ENCODE peak calls at places on chromosome 6, in seven cellular contexts. One of them, this sample, is unnamed.
A peak's percentile ranks its signal among the peaks of the same experiment; 100 is the strongest.

GRCh38 chr6:75381878-75382633 is 97.5 kb upstream of the TMEM30A start:
- DNase-seq in heart right ventricle: no peak
- DNase-seq in GM13977: no peak
- DNase-seq in stimulated activated CD8-positive, alpha-beta memory T cell treated with anti-CD3 and anti-CD28 coated beads, Interleukin-12 subunit alpha, Interleukin-12 subunit beta, amount 100 ng/mL, for 4 hours: no peak
- DNase-seq in substantia nigra: no peak
- DNase-seq in IMR-90: no peak
- DNase-seq in fibroblast of villous mesenchyme: no peak
- DNase-seq in this sample: no peak

GRCh38 chr6:12111271-12111670 is 99.2 kb downstream of the HIVEP1 start:
- DNase-seq in fibroblast of villous mesenchyme: no peak
- DNase-seq in IMR-90: peak; percentile 8
- DNase-seq in GM13977: no peak
- DNase-seq in heart right ventricle: no peak
- DNase-seq in substantia nigra: no peak
- DNase-seq in stimulated activated CD8-positive, alpha-beta memory T cell treated with anti-CD3 and anti-CD28 coated beads, Interleukin-12 subunit alpha, Interleukin-12 subunit beta, amount 100 ng/mL, for 4 hours: no peak
- DNase-seq in this sample: no peak

GRCh38 chr6:46302816-46303215 is 132.0 kb upstream of the ENPP5 start:
- DNase-seq in IMR-90: no peak
- DNase-seq in fibroblast of villous mesenchyme: no peak
- DNase-seq in substantia nigra: no peak
- DNase-seq in heart right ventricle: no peak
- DNase-seq in GM13977: no peak
- DNase-seq in stimulated activated CD8-positive, alpha-beta memory T cell treated with anti-CD3 and anti-CD28 coated beads, Interleukin-12 subunit alpha, Interleukin-12 subunit beta, amount 100 ng/mL, for 4 hours: no peak
- DNase-seq in this sample: no peak

GRCh38 chr6:26550250-26550993 is 12.3 kb downstream of the HMGN4 start:
- DNase-seq in heart right ventricle: peak; percentile 73
- DNase-seq in IMR-90: peak; percentile 13
- DNase-seq in GM13977: peak; percentile 60
- DNase-seq in stimulated activated CD8-positive, alpha-beta memory T cell treated with anti-CD3 and anti-CD28 coated beads, Interleukin-12 subunit alpha, Interleukin-12 subunit beta, amount 100 ng/mL, for 4 hours: no peak
- DNase-seq in fibroblast of villous mesenchyme: peak; percentile 38
- DNase-seq in substantia nigra: no peak
- DNase-seq in this sample: no peak

GRCh38 chr6:129936329-129937165 is 75.4 kb upstream of the TMEM244 start:
- DNase-seq in GM13977: peak; percentile 7
- DNase-seq in heart right ventricle: no peak
- DNase-seq in IMR-90: peak; percentile 60
- DNase-seq in fibroblast of villous mesenchyme: peak; percentile 56
- DNase-seq in stimulated activated CD8-positive, alpha-beta memory T cell treated with anti-CD3 and anti-CD28 coated beads, Interleukin-12 subunit alpha, Interleukin-12 subunit beta, amount 100 ng/mL, for 4 hours: no peak
- DNase-seq in substantia nigra: no peak
- DNase-seq in this sample: no peak

GRCh38 chr6:111256646-111257045 is 169.3 kb downstream of the SLC16A10 start:
- DNase-seq in GM13977: no peak
- DNase-seq in heart right ventricle: no peak
- DNase-seq in IMR-90: no peak
- DNase-seq in fibroblast of villous mesenchyme: no peak
- DNase-seq in substantia nigra: no peak
- DNase-seq in stimulated activated CD8-positive, alpha-beta memory T cell treated with anti-CD3 and anti-CD28 coated beads, Interleukin-12 subunit alpha, Interleukin-12 subunit beta, amount 100 ng/mL, for 4 hours: no peak
- DNase-seq in this sample: no peak

GRCh38 chr6:21678990-21679389 is 85.4 kb downstream of the SOX4 start:
- DNase-seq in fibroblast of villous mesenchyme: peak; percentile 77
- DNase-seq in IMR-90: peak; percentile 78
- DNase-seq in heart right ventricle: no peak
- DNase-seq in stimulated activated CD8-positive, alpha-beta memory T cell treated with anti-CD3 and anti-CD28 coated beads, Interleukin-12 subunit alpha, Interleukin-12 subunit beta, amount 100 ng/mL, for 4 hours: no peak
- DNase-seq in substantia nigra: no peak
- DNase-seq in GM13977: no peak
- DNase-seq in this sample: no peak

GRCh38 chr6:3410385-3411360 is 46.2 kb downstream of the SLC22A23 start:
- DNase-seq in heart right ventricle: peak; percentile 19
- DNase-seq in substantia nigra: no peak
- DNase-seq in stimulated activated CD8-positive, alpha-beta memory T cell treated with anti-CD3 and anti-CD28 coated beads, Interleukin-12 subunit alpha, Interleukin-12 subunit beta, amount 100 ng/mL, for 4 hours: no peak
- DNase-seq in GM13977: peak; percentile 52
- DNase-seq in fibroblast of villous mesenchyme: peak; percentile 69
- DNase-seq in IMR-90: peak; percentile 57
- DNase-seq in this sample: peak; percentile 46

GRCh38 chr6:35341557-35341956 is 801 bp upstream of the PPARD start:
- DNase-seq in substantia nigra: no peak
- DNase-seq in stimulated activated CD8-positive, alpha-beta memory T cell treated with anti-CD3 and anti-CD28 coated beads, Interleukin-12 subunit alpha, Interleukin-12 subunit beta, amount 100 ng/mL, for 4 hours: no peak
- DNase-seq in heart right ventricle: no peak
- DNase-seq in fibroblast of villous mesenchyme: no peak
- DNase-seq in IMR-90: no peak
- DNase-seq in GM13977: peak; percentile 26
- DNase-seq in this sample: no peak

GRCh38 chr6:41767112-41767946 is 12.4 kb downstream of the FRS3 start:
- DNase-seq in GM13977: no peak
- DNase-seq in substantia nigra: no peak
- DNase-seq in fibroblast of villous mesenchyme: peak; percentile 82
- DNase-seq in IMR-90: peak; percentile 87
- DNase-seq in heart right ventricle: no peak
- DNase-seq in stimulated activated CD8-positive, alpha-beta memory T cell treated with anti-CD3 and anti-CD28 coated beads, Interleukin-12 subunit alpha, Interleukin-12 subunit beta, amount 100 ng/mL, for 4 hours: no peak
- DNase-seq in this sample: no peak

GRCh38 chr6:116034327-116034726 is 26.4 kb downstream of the FRK start:
- DNase-seq in IMR-90: peak; percentile 71
- DNase-seq in GM13977: no peak
- DNase-seq in substantia nigra: no peak
- DNase-seq in stimulated activated CD8-positive, alpha-beta memory T cell treated with anti-CD3 and anti-CD28 coated beads, Interleukin-12 subunit alpha, Interleukin-12 subunit beta, amount 100 ng/mL, for 4 hours: no peak
- DNase-seq in fibroblast of villous mesenchyme: peak; percentile 70
- DNase-seq in heart right ventricle: no peak
- DNase-seq in this sample: no peak

GRCh38 chr6:4017847-4018193 is 61.1 kb downstream of the FAM217A start:
- DNase-seq in stimulated activated CD8-positive, alpha-beta memory T cell treated with anti-CD3 and anti-CD28 coated beads, Interleukin-12 subunit alpha, Interleukin-12 subunit beta, amount 100 ng/mL, for 4 hours: no peak
- DNase-seq in IMR-90: peak; percentile 34
- DNase-seq in heart right ventricle: no peak
- DNase-seq in substantia nigra: no peak
- DNase-seq in fibroblast of villous mesenchyme: peak; percentile 64
- DNase-seq in GM13977: peak; percentile 29
- DNase-seq in this sample: no peak

GRCh38 chr6:11869656-11870340 is 91.2 kb upstream of the ADTRP start:
- DNase-seq in IMR-90: peak; percentile 84
- DNase-seq in heart right ventricle: peak; percentile 48
- DNase-seq in fibroblast of villous mesenchyme: peak; percentile 17
- DNase-seq in substantia nigra: no peak
- DNase-seq in stimulated activated CD8-positive, alpha-beta memory T cell treated with anti-CD3 and anti-CD28 coated beads, Interleukin-12 subunit alpha, Interleukin-12 subunit beta, amount 100 ng/mL, for 4 hours: no peak
- DNase-seq in GM13977: no peak
- DNase-seq in this sample: no peak

This sample was measured in activated gamma-delta T cell treated with anti-CD3 and anti-CD28 coated beads, Interleukin-2, amount 50 U/mL, for 16 hours.